ENCODE peak calls at places on chromosomes 1 and 21, in eight cellular contexts. D is A673, P is neural progenitor cell, Q is PC-3, S is lower lobe of right lung, F is cardiac muscle cell, V is breast epithelium, W is lung. A is an unnamed sample. For H3K4me1 and H3K9me3, the result is how much of the 10 kb centered on the place peaks cover.

GRCh38 chr1:116375884-116376733 is 3.1 kb downstream of the ATP1A1 start:
- DNase-seq in D (peak), P (peak), Q (peak), S (peak), F (peak), V (peak), W (peak), A (peak)

GRCh38 chr1:55987491-55988255 is 591.7 kb downstream of the PLPP3 start:
- DNase-seq in D (no peak), P (peak), Q (no peak), S (no peak), F (no peak), V (no peak), W (no peak), A (no peak)

GRCh38 chr1:147723691-147724323 is 36.6 kb downstream of the GJA5 start:
- DNase-seq in D (peak), P (peak), Q (peak), S (peak), F (peak), V (no peak), W (peak), A (peak)

GRCh38 chr21:43968410-43969114 is 43.5 kb upstream of the TRAPPC10 start:
- DNase-seq in D (no peak), P (no peak), Q (no peak), S (no peak), F (no peak), V (no peak), W (no peak), A (peak)

GRCh38 chr1:183061194-183061593 is 38.0 kb downstream of the LAMC1 start:
- DNase-seq in D (no peak), P (no peak), Q (no peak), S (no peak), F (peak), V (no peak), W (no peak), A (no peak)

GRCh38 chr1:184497962-184498723 is 111.3 kb downstream of the C1orf21 start:
- DNase-seq in D (no peak), P (peak), Q (no peak), S (no peak), F (no peak), V (no peak), W (no peak), A (no peak)

GRCh38 chr21:44413566-44414290 is 41.6 kb upstream of the LRRC3 start:
- DNase-seq in D (no peak), P (no peak), Q (no peak), S (no peak), F (no peak), V (no peak), W (no peak), A (no peak)

GRCh38 chr1:3471356-3472087 is 17.1 kb downstream of the ARHGEF16 start:
- DNase-seq in D (peak), P (peak), Q (no peak), S (peak), F (peak), V (no peak), W (no peak), A (peak)

GRCh38 chr1:233299450-233299849 is 3.9 kb upstream of the PCNX2 start:
- DNase-seq in D (no peak), P (no peak), Q (peak), S (no peak), F (no peak), V (no peak), W (no peak), A (no peak)

GRCh38 chr1:245512181-245512888 is 357.6 kb downstream of the KIF26B start:
- DNase-seq in D (no peak), P (no peak), Q (no peak), S (no peak), F (no peak), V (no peak), W (no peak), A (no peak)

GRCh38 chr1:34794001-34794789 is 1.4 kb downstream of the GJA4 start:
- DNase-seq in D (no peak), P (no peak), Q (no peak), S (no peak), F (no peak), V (no peak), W (peak), A (peak)

GRCh38 chr1:232613752-232614381 is 16.1 kb downstream of the SIPA1L2 start:
- DNase-seq in D (peak), P (no peak), Q (no peak), S (no peak), F (peak), V (no peak), W (no peak), A (no peak)

GRCh38 chr1:112465122-112465521 is 43.6 kb upstream of the WNT2B start:
- DNase-seq in D (no peak), P (no peak), Q (no peak), S (no peak), F (peak), V (peak), W (no peak), A (no peak)

GRCh38 chr1:185050823-185051451 is 5.6 kb downstream of the RNF2 start:
- DNase-seq in D (peak), P (no peak), Q (no peak), S (no peak), F (peak), V (no peak), W (no peak), A (no peak)

GRCh38 chr1:54885863-54886723 is 902 bp downstream of the DHCR24 start:
- DNase-seq in D (peak), P (peak), Q (peak), S (peak), F (no peak), V (no peak), W (peak), A (no peak)

GRCh38 chr1:166920561-166921475 is 44.8 kb upstream of the TADA1 start:
- DNase-seq in D (no peak), P (peak), Q (no peak), S (no peak), F (peak), V (no peak), W (no peak), A (peak)

GRCh38 chr1:205348559-205349477 is 7.9 kb downstream of the KLHDC8A start:
- DNase-seq in D (peak), P (no peak), Q (no peak), S (no peak), F (no peak), V (no peak), W (no peak), A (no peak)

GRCh38 chr1:204232530-204232929 is 18.7 kb upstream of the GOLT1A start:
- DNase-seq in D (peak), P (no peak), Q (no peak), S (no peak), F (peak), V (no peak), W (no peak), A (no peak)

GRCh38 chr1:39539252-39539790 is 37.3 kb downstream of the PABPC4 start:
- DNase-seq in D (peak), P (peak), Q (peak), S (peak), F (peak), V (peak), W (peak), A (peak)

GRCh38 chr1:185017338-185017737 is 28.0 kb upstream of the RNF2 start:
- DNase-seq in D (no peak), P (no peak), Q (peak), S (no peak), F (peak), V (no peak), W (no peak), A (no peak)

GRCh38 chr1:42319128-42319851 is 15.7 kb downstream of the FOXJ3 start:
- DNase-seq in D (no peak), P (no peak), Q (no peak), S (no peak), F (peak), V (no peak), W (no peak), A (no peak)

GRCh38 chr1:119732465-119733168 is 20.9 kb downstream of the PHGDH start:
- DNase-seq in D (no peak), P (no peak), Q (no peak), S (no peak), F (peak), V (peak), W (no peak), A (no peak)

GRCh38 chr1:205108464-205108863 is 13.3 kb downstream of the RBBP5 start:
- DNase-seq in D (no peak), P (no peak), Q (no peak), S (no peak), F (no peak), V (no peak), W (no peak), A (no peak)

GRCh38 chr1:25545767-25546166 is 2.4 kb downstream of the LDLRAP1 start:
- DNase-seq in D (no peak), P (no peak), Q (no peak), S (no peak), F (no peak), V (no peak), W (no peak), A (no peak)

GRCh38 chr1:154745286-154745731 is 124.8 kb downstream of the KCNN3 start:
- DNase-seq in D (no peak), P (no peak), Q (no peak), S (no peak), F (peak), V (no peak), W (no peak), A (peak)

GRCh38 chr1:28507247-28507645 is 1.4 kb downstream of the RCC1 start:
- DNase-seq in D (peak), P (peak), Q (no peak), S (no peak), F (peak), V (no peak), W (no peak), A (no peak)

GRCh38 chr21:42009018-42009830 is 936 bp downstream of the ZBTB21 start:
- DNase-seq in D (peak), P (peak), Q (peak), S (peak), F (peak), V (peak), W (no peak), A (peak)

DNA sequence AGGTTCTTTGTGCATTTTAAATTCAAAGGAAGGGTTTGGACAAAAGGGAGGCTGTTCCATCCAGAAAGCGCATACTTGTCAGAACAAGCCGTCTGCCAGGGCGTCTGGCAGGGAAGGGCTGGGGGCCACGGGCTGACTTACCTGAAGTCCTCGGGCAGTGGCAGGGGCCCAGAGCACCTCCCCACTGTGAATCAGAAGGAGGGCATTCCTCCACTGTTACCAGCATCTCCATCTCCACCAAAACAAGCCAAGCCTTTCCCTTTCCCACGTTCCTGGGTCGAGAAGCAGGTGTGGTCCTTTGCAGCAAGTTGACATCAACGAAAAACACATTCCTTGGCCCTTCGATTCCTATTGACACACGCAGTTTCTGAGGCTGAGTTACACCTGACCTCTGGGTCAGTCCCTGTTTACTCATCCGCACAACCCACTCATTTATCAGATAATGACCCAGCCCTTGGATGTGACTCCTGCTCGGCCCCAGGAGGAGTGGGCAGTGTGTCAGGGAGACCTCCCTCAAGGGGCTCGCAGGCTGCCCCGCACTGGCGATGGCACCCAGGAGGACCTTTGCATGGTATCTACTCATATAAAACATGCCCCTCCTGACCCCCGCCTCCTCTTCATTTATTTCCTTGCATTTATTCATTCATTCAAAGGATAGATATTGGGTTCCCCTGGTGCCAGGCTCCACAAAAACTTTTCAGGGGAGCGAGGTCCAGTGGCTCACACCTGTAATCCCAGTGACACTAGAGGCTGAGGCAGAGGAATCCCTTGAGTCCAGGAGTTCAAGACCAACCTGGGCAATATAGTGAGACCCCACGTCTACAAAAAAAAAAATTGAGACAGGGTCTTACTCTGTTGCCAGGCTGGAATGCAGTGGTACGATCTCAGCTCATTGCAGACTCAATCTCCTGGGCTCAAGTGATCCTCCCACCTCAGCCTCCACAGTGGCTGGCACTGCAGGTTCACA is 60.2 kb downstream of the TOMM20 start:
- DNase-seq in D (no peak), P (no peak), Q (peak), S (peak), F (no peak), V (peak), W (peak), A (peak)
- H3K4me1 ChIP-seq in D (under half), P (under half), Q (half or more), S (half or more), F (under half), V (under half), W (under half), A (under half)

GRCh38 chr1:165376811-165377153 is 20.3 kb upstream of the LMX1A start:
- DNase-seq in D (no peak), P (no peak), Q (peak), S (no peak), F (no peak), V (no peak), W (no peak), A (no peak)
- H3K4me3 ChIP-seq in D (no peak), P (peak), Q (peak), S (peak), F (no peak), V (peak), W (no peak), A (peak)

GRCh38 chr1:152487871-152488270 is 22.7 kb upstream of the LCE5A start:
- DNase-seq in D (no peak), P (no peak), Q (no peak), S (no peak), F (no peak), V (no peak), W (no peak), A (no peak)
- H3K9me3 ChIP-seq in D (under half), P (under half), Q (under half), S (under half), F (under half), V (under half), W (under half), A (under half)

DNA sequence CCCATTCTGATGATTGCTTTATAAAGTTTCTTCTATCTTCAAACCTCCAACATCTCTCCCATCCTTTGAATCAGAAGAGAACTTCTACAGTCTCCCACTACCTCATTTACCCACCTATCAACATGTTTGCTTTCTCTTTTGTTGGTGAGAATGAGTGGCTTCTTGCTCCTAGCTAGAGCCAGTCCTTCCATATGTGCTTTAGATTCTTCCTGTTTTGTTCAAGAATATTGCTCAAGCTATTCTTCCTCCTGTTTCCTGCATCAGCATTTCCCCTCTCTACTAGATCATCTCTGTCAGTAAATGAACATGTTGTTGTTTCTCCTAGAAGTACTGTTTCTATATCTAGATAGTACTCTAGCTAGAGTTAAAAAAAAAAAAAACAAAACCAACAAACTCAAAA is 6.3 kb downstream of the ATF6 start:
- DNase-seq in D (no peak), P (no peak), Q (no peak), S (no peak), F (peak), V (no peak), W (no peak), A (no peak)
- H3K4me1 ChIP-seq in D (under half), P (under half), Q (under half), S (under half), F (under half), V (under half), W (under half), A (under half)

GRCh38 chr1:174989540-174990181 is 10.1 kb upstream of the CACYBP start:
- DNase-seq in D (no peak), P (no peak), Q (no peak), S (no peak), F (no peak), V (no peak), W (no peak), A (peak)
- H3K4me3 ChIP-seq in D (no peak), P (no peak), Q (no peak), S (peak), F (no peak), V (peak), W (no peak), A (no peak)

GRCh38 chr1:168110896-168111545 is 25.7 kb downstream of the GPR161 start:
- DNase-seq in D (no peak), P (peak), Q (peak), S (no peak), F (peak), V (no peak), W (no peak), A (no peak)
- H3K9me3 ChIP-seq in D (under half), P (under half), Q (under half), S (under half), F (under half), V (under half), W (under half), A (under half)

GRCh38 chr21:46208761-46209721 is 19.5 kb downstream of the LSS start:
- DNase-seq in D (no peak), P (no peak), Q (no peak), S (peak), F (no peak), V (no peak), W (no peak), A (no peak)

GRCh38 chr21:46205766-46206162 is 21.5 kb upstream of the SPATC1L start:
- DNase-seq in D (no peak), P (no peak), Q (no peak), S (peak), F (no peak), V (no peak), W (no peak), A (no peak)

GRCh38 chr21:46206163-46207005 is 22.1 kb upstream of the SPATC1L start:
- DNase-seq in D (no peak), P (no peak), Q (no peak), S (peak), F (no peak), V (no peak), W (no peak), A (no peak)

GRCh38 chr21:46207006-46207919 is 21.3 kb downstream of the LSS start:
- DNase-seq in D (no peak), P (no peak), Q (no peak), S (peak), F (no peak), V (no peak), W (no peak), A (no peak)

DNA sequence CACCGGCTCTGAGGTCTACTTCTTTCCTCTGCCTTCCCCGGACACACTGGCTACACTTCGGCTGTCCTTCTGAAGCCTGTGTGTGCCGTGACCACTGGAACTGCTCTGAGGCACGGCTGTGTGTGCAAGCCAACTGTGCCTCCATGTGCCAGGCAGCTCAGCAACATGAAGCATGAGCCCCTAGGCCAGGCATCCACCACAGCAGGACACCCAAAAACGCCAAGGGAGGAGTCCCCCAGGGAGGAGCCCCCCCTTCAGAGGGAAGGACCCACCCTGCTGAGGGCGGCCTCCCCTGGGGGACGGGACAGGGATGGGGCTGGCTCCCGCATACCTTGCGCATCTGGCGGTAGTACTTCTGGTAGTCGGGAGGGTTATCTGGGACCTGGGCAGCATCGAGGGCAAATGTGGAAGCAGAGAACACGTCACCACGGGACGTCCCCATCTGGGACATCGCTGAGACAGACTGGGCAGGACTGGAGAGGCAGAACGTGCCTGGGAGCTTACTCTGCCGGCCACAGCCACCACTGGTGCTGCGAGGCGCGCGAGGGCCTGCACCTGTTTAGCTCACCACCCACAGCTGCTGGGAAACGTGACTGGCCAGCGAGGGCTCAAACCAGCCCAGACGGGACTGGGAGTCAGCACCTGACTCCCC is 20.5 kb downstream of the LSS start:
- DNase-seq in D (no peak), P (no peak), Q (no peak), S (peak), F (no peak), V (no peak), W (no peak), A (peak)
- H3K4me1 ChIP-seq in D (under half), P (under half), Q (under half), S (under half), F (under half), V (under half), W (under half), A (under half)

GRCh38 chr1:207025144-207025880 is 7.2 kb downstream of the C1orf116 start:
- DNase-seq in D (no peak), P (peak), Q (peak), S (peak), F (peak), V (no peak), W (no peak), A (no peak)
- H3K4me3 ChIP-seq in D (no peak), P (no peak), Q (peak), S (peak), F (no peak), V (no peak), W (no peak), A (no peak)